ENCODE peak calls at places on chromosomes 13 and 19, in seven cellular contexts. One of them, this sample, is unnamed.

GRCh38 chr13:75495938-75496337 is 14.0 kb upstream of the TBC1D4 start:
- DNase-seq in ascending aorta: no peak
- DNase-seq in ovary: no peak
- DNase-seq in tibial artery: no peak
- DNase-seq in sigmoid colon: no peak
- DNase-seq in effector memory CD4-positive, alpha-beta T cell: no peak
- DNase-seq in gastrocnemius medialis: no peak
- DNase-seq in this sample: no peak

GRCh38 chr19:28332351-28332750 is 880.6 kb downstream of the UQCRFS1 start:
- DNase-seq in sigmoid colon: no peak
- DNase-seq in ascending aorta: no peak
- DNase-seq in effector memory CD4-positive, alpha-beta T cell: no peak
- DNase-seq in tibial artery: no peak
- DNase-seq in gastrocnemius medialis: no peak
- DNase-seq in ovary: no peak
- DNase-seq in this sample: peak; percentile 39

GRCh38 chr19:43700368-43701015 is 15.4 kb upstream of the IRGC start:
- DNase-seq in ovary: no peak
- DNase-seq in ascending aorta: no peak
- DNase-seq in gastrocnemius medialis: peak; percentile 7
- DNase-seq in sigmoid colon: peak; percentile 75
- DNase-seq in effector memory CD4-positive, alpha-beta T cell: no peak
- DNase-seq in tibial artery: peak; percentile 73
- DNase-seq in this sample: peak; percentile 92

GRCh38 chr19:40724848-40725247 is 7.9 kb downstream of the ITPKC start:
- DNase-seq in effector memory CD4-positive, alpha-beta T cell: no peak
- DNase-seq in tibial artery: no peak
- DNase-seq in gastrocnemius medialis: no peak
- DNase-seq in ovary: no peak
- DNase-seq in sigmoid colon: no peak
- DNase-seq in ascending aorta: no peak
- DNase-seq in this sample: no peak

GRCh38 chr19:11480081-11480926 is 542 bp downstream of the ELAVL3 start:
- DNase-seq in effector memory CD4-positive, alpha-beta T cell: no peak
- DNase-seq in sigmoid colon: no peak
- DNase-seq in ascending aorta: no peak
- DNase-seq in ovary: no peak
- DNase-seq in tibial artery: no peak
- DNase-seq in gastrocnemius medialis: no peak
- DNase-seq in this sample: no peak

GRCh38 chr13:94384217-94384905 is 95.1 kb downstream of the DCT start:
- DNase-seq in ascending aorta: no peak
- DNase-seq in ovary: no peak
- DNase-seq in effector memory CD4-positive, alpha-beta T cell: no peak
- DNase-seq in gastrocnemius medialis: no peak
- DNase-seq in sigmoid colon: no peak
- DNase-seq in tibial artery: no peak
- DNase-seq in this sample: no peak

GRCh38 chr13:100694722-100695644 is 20.4 kb upstream of the TMTC4 start:
- DNase-seq in sigmoid colon: no peak
- DNase-seq in tibial artery: no peak
- DNase-seq in ascending aorta: no peak
- DNase-seq in gastrocnemius medialis: no peak
- DNase-seq in ovary: peak; percentile 50
- DNase-seq in effector memory CD4-positive, alpha-beta T cell: no peak
- DNase-seq in this sample: no peak

GRCh38 chr13:114025432-114026127 is 51.7 kb upstream of the C13orf46 start:
- DNase-seq in effector memory CD4-positive, alpha-beta T cell: no peak
- DNase-seq in sigmoid colon: peak; percentile 83
- DNase-seq in tibial artery: peak; percentile 35
- DNase-seq in ovary: peak; percentile 81
- DNase-seq in gastrocnemius medialis: no peak
- DNase-seq in ascending aorta: no peak
- DNase-seq in this sample: no peak

GRCh38 chr13:28718538-28719226 is at the start of gene SLC46A3:
- DNase-seq in gastrocnemius medialis: peak; percentile 98
- DNase-seq in sigmoid colon: peak; percentile 99
- DNase-seq in tibial artery: peak; percentile 100
- DNase-seq in ascending aorta: peak; percentile 98
- DNase-seq in effector memory CD4-positive, alpha-beta T cell: peak; percentile 97
- DNase-seq in ovary: peak; percentile 99
- DNase-seq in this sample: peak; percentile 99

GRCh38 chr13:107900775-107901174 is 314.6 kb downstream of the LIG4 start:
- DNase-seq in ovary: no peak
- DNase-seq in effector memory CD4-positive, alpha-beta T cell: no peak
- DNase-seq in ascending aorta: no peak
- DNase-seq in gastrocnemius medialis: no peak
- DNase-seq in sigmoid colon: no peak
- DNase-seq in tibial artery: no peak
- DNase-seq in this sample: no peak

GRCh38 chr19:3857449-3858003 is 11.3 kb downstream of the ZFR2 start:
- DNase-seq in gastrocnemius medialis: no peak
- DNase-seq in ovary: no peak
- DNase-seq in sigmoid colon: no peak
- DNase-seq in effector memory CD4-positive, alpha-beta T cell: no peak
- DNase-seq in ascending aorta: no peak
- DNase-seq in tibial artery: no peak
- DNase-seq in this sample: no peak

DNA sequence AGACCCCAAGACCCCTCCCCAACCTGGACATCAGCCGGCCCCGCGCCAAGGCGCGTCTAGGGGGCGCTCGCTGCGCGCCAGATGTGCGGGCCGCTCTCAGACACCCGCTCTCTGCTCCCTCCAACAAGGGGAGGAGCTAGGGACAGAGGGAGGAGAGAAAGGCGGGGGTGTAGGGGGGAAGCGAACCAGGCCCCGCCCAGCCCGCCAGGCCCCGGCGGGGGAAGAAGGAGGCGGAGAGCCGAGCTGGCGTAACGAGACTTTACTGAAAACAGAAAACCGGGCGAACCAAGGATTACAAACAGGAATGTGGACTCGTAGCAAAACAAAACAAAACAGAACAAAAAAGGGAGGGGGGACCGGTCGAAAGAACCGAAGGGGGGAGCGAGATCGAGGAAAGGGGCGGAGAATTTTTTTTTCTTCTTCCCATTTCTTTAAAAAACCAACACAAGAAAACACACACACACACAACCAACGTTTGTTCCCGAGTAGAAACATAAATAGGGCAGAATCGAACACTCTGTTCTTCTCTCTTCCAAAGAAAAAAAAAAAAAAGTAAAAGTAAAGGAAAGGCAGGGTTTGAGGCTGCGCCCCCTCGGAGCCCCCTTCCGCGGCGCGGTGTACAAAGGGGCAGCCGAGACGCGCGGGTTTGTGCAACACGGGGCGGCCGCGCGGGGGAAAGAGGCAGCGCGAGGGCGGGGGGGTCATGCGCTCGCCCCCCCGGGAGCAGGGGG is 1.7 kb downstream of the JUND start:
- DNase-seq in ascending aorta: peak; percentile 70
- DNase-seq in effector memory CD4-positive, alpha-beta T cell: peak; percentile 84
- DNase-seq in sigmoid colon: peak; percentile 97
- DNase-seq in tibial artery: peak; percentile 97
- DNase-seq in ovary: peak; percentile 94
- DNase-seq in gastrocnemius medialis: peak; percentile 88
- DNase-seq in this sample: peak; percentile 99
- H3K27ac ChIP-seq in ascending aorta: peak overlapping the region; percentile 100
- H3K27ac ChIP-seq in effector memory CD4-positive, alpha-beta T cell: peak overlapping the region; percentile 96
- H3K27ac ChIP-seq in sigmoid colon: peak overlapping the region; percentile 100
- H3K27ac ChIP-seq in tibial artery: peak overlapping the region; percentile 100
- H3K27ac ChIP-seq in ovary: peak overlapping the region; percentile 99
- H3K27ac ChIP-seq in gastrocnemius medialis: peak overlapping the region; percentile 99
- H3K27ac ChIP-seq in this sample: peak overlapping the region; percentile 100

DNA sequence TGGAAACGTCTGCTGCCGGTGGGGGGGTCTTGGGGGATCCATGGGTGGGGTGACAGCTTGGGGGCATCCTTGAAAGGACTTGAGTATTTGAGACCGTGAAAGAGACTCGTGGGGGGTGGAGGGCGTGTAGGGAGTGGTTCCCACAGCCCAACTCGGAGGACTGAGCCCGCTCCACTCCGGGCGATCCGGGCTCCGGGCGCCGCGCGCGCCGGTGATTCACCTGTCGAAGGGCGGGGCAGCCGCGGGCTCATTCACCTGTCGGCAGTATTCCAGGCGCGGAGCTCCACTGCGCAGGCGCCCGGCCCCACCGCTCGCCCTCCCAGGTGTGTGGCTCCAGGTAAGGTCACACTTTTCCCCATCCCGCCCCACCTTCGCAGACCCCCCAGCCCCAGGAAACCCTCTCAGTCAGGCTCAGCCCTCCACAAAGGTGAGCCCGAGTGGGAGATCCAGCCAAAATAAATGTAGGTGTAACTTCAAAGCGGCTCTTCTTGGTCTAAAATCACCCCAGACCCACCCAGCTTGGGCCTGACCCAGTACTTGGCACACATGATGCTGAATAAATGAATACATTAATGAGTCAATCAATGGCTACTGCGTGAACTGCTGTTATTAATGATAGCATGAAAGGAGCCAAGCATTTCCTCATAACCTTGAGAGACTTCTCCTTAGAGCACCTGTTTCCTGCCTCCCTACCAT is 4.7 kb downstream of the NOTCH3 start:
- DNase-seq in gastrocnemius medialis: no peak
- DNase-seq in sigmoid colon: no peak
- DNase-seq in ovary: no peak
- DNase-seq in ascending aorta: no peak
- DNase-seq in effector memory CD4-positive, alpha-beta T cell: no peak
- DNase-seq in tibial artery: peak; percentile 81
- DNase-seq in this sample: no peak
- H3K27ac ChIP-seq in gastrocnemius medialis: peak overlapping the region; percentile 61
- H3K27ac ChIP-seq in sigmoid colon: no peak overlapping the region
- H3K27ac ChIP-seq in ovary: no peak overlapping the region
- H3K27ac ChIP-seq in ascending aorta: peak overlapping the region; percentile 96
- H3K27ac ChIP-seq in effector memory CD4-positive, alpha-beta T cell: no peak overlapping the region
- H3K27ac ChIP-seq in tibial artery: peak overlapping the region; percentile 98
- H3K27ac ChIP-seq in this sample: peak overlapping the region; percentile 38

GRCh38 chr19:50723069-50723468 is at the start of gene CLEC11A:
- DNase-seq in ovary: peak; percentile 67
- DNase-seq in tibial artery: peak; percentile 77
- DNase-seq in sigmoid colon: peak; percentile 90
- DNase-seq in ascending aorta: no peak
- DNase-seq in effector memory CD4-positive, alpha-beta T cell: no peak
- DNase-seq in gastrocnemius medialis: no peak
- DNase-seq in this sample: no peak

GRCh38 chr19:50720921-50721291 is 1.3 kb upstream of the SHANK1 start:
- DNase-seq in effector memory CD4-positive, alpha-beta T cell: no peak
- DNase-seq in ovary: no peak
- DNase-seq in ascending aorta: no peak
- DNase-seq in gastrocnemius medialis: no peak
- DNase-seq in sigmoid colon: no peak
- DNase-seq in tibial artery: no peak
- DNase-seq in this sample: no peak

GRCh38 chr19:50721441-50722137 is 1.6 kb upstream of the CLEC11A start:
- DNase-seq in ascending aorta: no peak
- DNase-seq in sigmoid colon: no peak
- DNase-seq in tibial artery: no peak
- DNase-seq in gastrocnemius medialis: no peak
- DNase-seq in ovary: peak; percentile 56
- DNase-seq in effector memory CD4-positive, alpha-beta T cell: no peak
- DNase-seq in this sample: no peak

GRCh38 chr19:50723735-50724521 is 764 bp downstream of the CLEC11A start:
- DNase-seq in ovary: no peak
- DNase-seq in sigmoid colon: no peak
- DNase-seq in tibial artery: no peak
- DNase-seq in gastrocnemius medialis: no peak
- DNase-seq in ascending aorta: no peak
- DNase-seq in effector memory CD4-positive, alpha-beta T cell: no peak
- DNase-seq in this sample: no peak

DNA sequence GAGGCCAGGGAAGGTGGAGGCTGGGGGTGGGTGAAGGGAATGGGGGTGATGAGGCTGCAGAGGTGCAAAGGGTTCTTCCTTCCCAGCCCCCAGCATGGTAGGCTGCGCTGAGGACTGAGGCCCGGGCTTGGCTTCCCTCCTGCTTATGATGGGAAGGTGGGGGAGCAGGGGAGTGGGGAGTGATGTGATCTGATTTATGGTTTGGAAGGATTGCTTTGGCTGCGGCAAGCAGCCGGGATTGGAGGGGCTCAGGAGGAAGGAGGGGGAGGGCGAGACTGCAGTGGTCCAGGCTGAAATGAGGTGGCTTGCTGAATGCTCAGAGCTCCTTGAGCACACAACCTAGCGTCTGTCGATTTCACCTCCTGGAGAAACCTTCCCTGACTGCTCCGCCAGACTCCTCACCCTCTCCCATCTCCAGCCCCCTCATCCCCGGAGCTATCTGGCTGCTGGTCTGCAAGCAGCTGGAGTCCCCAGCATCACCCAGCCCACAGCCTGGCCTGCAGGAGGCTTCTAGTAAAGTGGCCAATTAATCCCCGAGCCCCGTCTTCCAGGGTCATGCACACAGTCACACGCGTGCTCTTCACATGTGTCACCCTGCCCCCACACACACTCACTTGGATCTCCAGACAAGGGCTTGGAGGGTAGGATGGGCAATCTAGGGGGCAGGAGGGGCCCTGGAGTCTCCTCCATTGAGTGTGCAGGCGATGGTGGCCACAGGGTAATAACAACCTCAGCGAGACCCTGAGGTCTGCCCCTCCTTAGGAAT is 733 bp upstream of the CLEC11A start:
- DNase-seq in tibial artery: no peak
- DNase-seq in gastrocnemius medialis: no peak
- DNase-seq in sigmoid colon: peak; percentile 67
- DNase-seq in ascending aorta: no peak
- DNase-seq in ovary: peak; percentile 37
- DNase-seq in effector memory CD4-positive, alpha-beta T cell: no peak
- DNase-seq in this sample: no peak
- H3K27ac ChIP-seq in tibial artery: no peak overlapping the region
- H3K27ac ChIP-seq in gastrocnemius medialis: peak overlapping the region; percentile 13
- H3K27ac ChIP-seq in sigmoid colon: peak overlapping the region; percentile 63
- H3K27ac ChIP-seq in ascending aorta: no peak overlapping the region
- H3K27ac ChIP-seq in ovary: no peak overlapping the region
- H3K27ac ChIP-seq in effector memory CD4-positive, alpha-beta T cell: no peak overlapping the region
- H3K27ac ChIP-seq in this sample: no peak overlapping the region

GRCh38 chr19:37692956-37693660 is 26.5 kb downstream of the ZNF607 start:
- DNase-seq in gastrocnemius medialis: no peak
- DNase-seq in ascending aorta: no peak
- DNase-seq in sigmoid colon: no peak
- DNase-seq in ovary: no peak
- DNase-seq in tibial artery: no peak
- DNase-seq in effector memory CD4-positive, alpha-beta T cell: no peak
- DNase-seq in this sample: no peak

GRCh38 chr19:37695144-37695899 is 24.2 kb downstream of the ZNF607 start:
- DNase-seq in gastrocnemius medialis: no peak
- DNase-seq in sigmoid colon: no peak
- DNase-seq in effector memory CD4-positive, alpha-beta T cell: no peak
- DNase-seq in ascending aorta: no peak
- DNase-seq in tibial artery: no peak
- DNase-seq in ovary: no peak
- DNase-seq in this sample: no peak

DNA sequence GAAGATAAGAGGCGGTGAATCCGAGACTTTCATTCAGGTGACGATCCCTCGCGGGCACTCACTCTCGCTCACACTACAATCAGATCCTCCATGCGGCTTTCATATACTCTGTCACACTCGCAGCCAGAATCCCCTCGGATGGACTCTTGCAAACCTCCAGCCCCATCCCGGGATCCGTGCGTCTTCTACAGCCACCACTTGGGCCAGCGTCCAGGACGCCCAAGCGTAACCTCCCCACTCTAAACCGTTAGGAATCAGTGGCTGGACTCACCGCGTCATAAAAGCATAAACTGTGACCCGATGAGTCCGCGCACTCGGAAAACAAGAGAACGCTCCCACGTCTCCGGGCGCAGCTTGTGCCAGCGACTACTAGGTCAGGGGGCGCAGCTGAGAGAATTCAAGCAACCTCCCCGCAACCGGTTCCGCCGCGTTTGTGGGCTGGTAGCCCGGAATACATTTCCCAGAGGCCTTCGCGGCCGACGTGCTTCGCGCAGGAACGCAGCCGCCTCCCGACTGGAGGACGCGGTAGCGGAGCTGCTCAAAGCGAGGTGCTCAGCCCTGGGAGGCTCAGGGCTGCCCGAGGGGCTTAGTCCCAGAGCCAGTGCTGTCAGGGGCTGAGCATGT is 27.6 kb downstream of the ZNF607 start:
- DNase-seq in tibial artery: peak; percentile 86
- DNase-seq in gastrocnemius medialis: peak; percentile 38
- DNase-seq in ascending aorta: peak; percentile 42
- DNase-seq in sigmoid colon: peak; percentile 90
- DNase-seq in ovary: peak; percentile 89
- DNase-seq in effector memory CD4-positive, alpha-beta T cell: peak; percentile 62
- DNase-seq in this sample: peak; percentile 96
- H3K27ac ChIP-seq in tibial artery: peak overlapping the region; percentile 82
- H3K27ac ChIP-seq in gastrocnemius medialis: peak overlapping the region; percentile 84
- H3K27ac ChIP-seq in ascending aorta: peak overlapping the region; percentile 81
- H3K27ac ChIP-seq in sigmoid colon: peak overlapping the region; percentile 82
- H3K27ac ChIP-seq in ovary: peak overlapping the region; percentile 71
- H3K27ac ChIP-seq in effector memory CD4-positive, alpha-beta T cell: peak overlapping the region; percentile 61
- H3K27ac ChIP-seq in this sample: peak overlapping the region; percentile 84

This sample was measured in esophagus muscularis mucosa.